ENCODE peak calls at places on chromosomes 6 and 20, in eight cellular contexts. One of them, this sample, is unnamed.

GRCh38 chr6:110547266-110547964 is 71.0 kb upstream of the SLC22A16 start:
- DNase-seq in GM10248: no peak
- DNase-seq in fibroblast of mammary gland: peak; percentile 43
- DNase-seq in Calu3: peak; percentile 35
- DNase-seq in astrocyte of the cerebellum: no peak
- DNase-seq in fibroblast of lung: no peak
- DNase-seq in transverse colon: no peak
- DNase-seq in MCF 10A: no peak
- DNase-seq in this sample: no peak

GRCh38 chr20:57658447-57659130 is 38.4 kb upstream of the ZBP1 start:
- DNase-seq in Calu3: peak; percentile 3
- DNase-seq in transverse colon: peak; percentile 6
- DNase-seq in fibroblast of lung: no peak
- DNase-seq in astrocyte of the cerebellum: no peak
- DNase-seq in MCF 10A: no peak
- DNase-seq in fibroblast of mammary gland: no peak
- DNase-seq in GM10248: peak; percentile 20
- DNase-seq in this sample: peak; percentile 28

GRCh38 chr20:38599410-38599882 is 2.2 kb upstream of the ARHGAP40 start:
- DNase-seq in transverse colon: no peak
- DNase-seq in GM10248: no peak
- DNase-seq in fibroblast of lung: no peak
- DNase-seq in fibroblast of mammary gland: no peak
- DNase-seq in astrocyte of the cerebellum: no peak
- DNase-seq in Calu3: peak; percentile 97
- DNase-seq in MCF 10A: peak; percentile 72
- DNase-seq in this sample: no peak

GRCh38 chr6:13009031-13009430 is 292.5 kb downstream of the PHACTR1 start:
- DNase-seq in Calu3: no peak
- DNase-seq in MCF 10A: no peak
- DNase-seq in GM10248: no peak
- DNase-seq in fibroblast of mammary gland: no peak
- DNase-seq in fibroblast of lung: no peak
- DNase-seq in astrocyte of the cerebellum: no peak
- DNase-seq in transverse colon: no peak
- DNase-seq in this sample: no peak

GRCh38 chr20:47428851-47429336 is 72.4 kb upstream of the ZMYND8 start:
- DNase-seq in MCF 10A: no peak
- DNase-seq in Calu3: no peak
- DNase-seq in fibroblast of mammary gland: no peak
- DNase-seq in fibroblast of lung: no peak
- DNase-seq in transverse colon: no peak
- DNase-seq in astrocyte of the cerebellum: no peak
- DNase-seq in GM10248: no peak
- DNase-seq in this sample: no peak

GRCh38 chr20:24492031-24492607 is 22.7 kb downstream of the SYNDIG1 start:
- DNase-seq in astrocyte of the cerebellum: no peak
- DNase-seq in transverse colon: no peak
- DNase-seq in Calu3: no peak
- DNase-seq in MCF 10A: no peak
- DNase-seq in fibroblast of mammary gland: no peak
- DNase-seq in GM10248: no peak
- DNase-seq in fibroblast of lung: no peak
- DNase-seq in this sample: no peak

GRCh38 chr6:16295060-16295459 is 56.7 kb downstream of the GMPR start:
- DNase-seq in MCF 10A: no peak
- DNase-seq in GM10248: no peak
- DNase-seq in transverse colon: no peak
- DNase-seq in Calu3: no peak
- DNase-seq in fibroblast of mammary gland: no peak
- DNase-seq in fibroblast of lung: no peak
- DNase-seq in astrocyte of the cerebellum: no peak
- DNase-seq in this sample: no peak

GRCh38 chr6:83978997-83979396 is 54.6 kb upstream of the MRAP2 start:
- DNase-seq in GM10248: no peak
- DNase-seq in fibroblast of mammary gland: no peak
- DNase-seq in transverse colon: no peak
- DNase-seq in MCF 10A: no peak
- DNase-seq in Calu3: no peak
- DNase-seq in astrocyte of the cerebellum: no peak
- DNase-seq in fibroblast of lung: no peak
- DNase-seq in this sample: no peak

GRCh38 chr6:48429021-48429420 is 318.0 kb upstream of the PTCHD4 start:
- DNase-seq in fibroblast of mammary gland: peak; percentile 12
- DNase-seq in GM10248: no peak
- DNase-seq in astrocyte of the cerebellum: no peak
- DNase-seq in fibroblast of lung: peak; percentile 21
- DNase-seq in MCF 10A: peak; percentile 17
- DNase-seq in Calu3: no peak
- DNase-seq in transverse colon: no peak
- DNase-seq in this sample: no peak

GRCh38 chr6:6614096-6614964 is 25.8 kb downstream of the LY86 start:
- DNase-seq in astrocyte of the cerebellum: no peak
- DNase-seq in GM10248: no peak
- DNase-seq in fibroblast of mammary gland: peak; percentile 1
- DNase-seq in MCF 10A: peak; percentile 60
- DNase-seq in fibroblast of lung: no peak
- DNase-seq in transverse colon: no peak
- DNase-seq in Calu3: no peak
- DNase-seq in this sample: no peak

GRCh38 chr6:45256697-45257695 is 71.1 kb upstream of the RUNX2 start:
- DNase-seq in GM10248: no peak
- DNase-seq in fibroblast of lung: peak; percentile 61
- DNase-seq in transverse colon: no peak
- DNase-seq in astrocyte of the cerebellum: no peak
- DNase-seq in fibroblast of mammary gland: no peak
- DNase-seq in MCF 10A: no peak
- DNase-seq in Calu3: no peak
- DNase-seq in this sample: no peak

GRCh38 chr6:112218563-112218962 is 35.8 kb downstream of the LAMA4 start:
- DNase-seq in astrocyte of the cerebellum: no peak
- DNase-seq in fibroblast of mammary gland: peak; percentile 79
- DNase-seq in MCF 10A: peak; percentile 97
- DNase-seq in GM10248: no peak
- DNase-seq in transverse colon: no peak
- DNase-seq in fibroblast of lung: peak; percentile 53
- DNase-seq in Calu3: peak; percentile 51
- DNase-seq in this sample: no peak

GRCh38 chr20:10218536-10219451 is at the start of gene SNAP25:
- DNase-seq in transverse colon: peak; percentile 22
- DNase-seq in fibroblast of lung: peak; percentile 97
- DNase-seq in Calu3: peak; percentile 64
- DNase-seq in astrocyte of the cerebellum: peak; percentile 92
- DNase-seq in fibroblast of mammary gland: peak; percentile 93
- DNase-seq in MCF 10A: peak; percentile 73
- DNase-seq in GM10248: peak; percentile 31
- DNase-seq in this sample: peak; percentile 55

GRCh38 chr6:79526897-79527296 is 10.3 kb downstream of the LCA5 start:
- DNase-seq in transverse colon: no peak
- DNase-seq in fibroblast of mammary gland: no peak
- DNase-seq in MCF 10A: no peak
- DNase-seq in GM10248: no peak
- DNase-seq in astrocyte of the cerebellum: no peak
- DNase-seq in fibroblast of lung: no peak
- DNase-seq in Calu3: peak; percentile 13
- DNase-seq in this sample: no peak

GRCh38 chr6:13421425-13422057 is 65.9 kb downstream of the GFOD1 start:
- DNase-seq in fibroblast of mammary gland: no peak
- DNase-seq in transverse colon: no peak
- DNase-seq in GM10248: no peak
- DNase-seq in Calu3: no peak
- DNase-seq in astrocyte of the cerebellum: no peak
- DNase-seq in fibroblast of lung: no peak
- DNase-seq in MCF 10A: no peak
- DNase-seq in this sample: no peak

GRCh38 chr6:108168501-108168979 is 2.7 kb downstream of the NR2E1 start:
- DNase-seq in transverse colon: peak; percentile 29
- DNase-seq in fibroblast of mammary gland: peak; percentile 19
- DNase-seq in Calu3: peak; percentile 35
- DNase-seq in GM10248: peak; percentile 47
- DNase-seq in astrocyte of the cerebellum: peak; percentile 66
- DNase-seq in fibroblast of lung: no peak
- DNase-seq in MCF 10A: no peak
- DNase-seq in this sample: peak; percentile 76

GRCh38 chr20:1528811-1529210 is 28.7 kb downstream of the SIRPD start:
- DNase-seq in MCF 10A: peak; percentile 65
- DNase-seq in astrocyte of the cerebellum: no peak
- DNase-seq in Calu3: no peak
- DNase-seq in fibroblast of mammary gland: peak; percentile 36
- DNase-seq in transverse colon: no peak
- DNase-seq in GM10248: no peak
- DNase-seq in fibroblast of lung: peak; percentile 5
- DNase-seq in this sample: no peak

GRCh38 chr6:74167951-74168350 is 471.9 kb downstream of the CD109 start:
- DNase-seq in Calu3: no peak
- DNase-seq in astrocyte of the cerebellum: no peak
- DNase-seq in transverse colon: no peak
- DNase-seq in MCF 10A: no peak
- DNase-seq in fibroblast of mammary gland: no peak
- DNase-seq in fibroblast of lung: peak; percentile 15
- DNase-seq in GM10248: no peak
- DNase-seq in this sample: no peak

GRCh38 chr6:2035046-2035445 is 210.4 kb downstream of the GMDS start:
- DNase-seq in transverse colon: no peak
- DNase-seq in MCF 10A: no peak
- DNase-seq in fibroblast of mammary gland: no peak
- DNase-seq in GM10248: no peak
- DNase-seq in fibroblast of lung: no peak
- DNase-seq in astrocyte of the cerebellum: no peak
- DNase-seq in Calu3: no peak
- DNase-seq in this sample: no peak

GRCh38 chr6:44054635-44055559 is 72.4 kb downstream of the MRPL14 start:
- DNase-seq in Calu3: no peak
- DNase-seq in fibroblast of mammary gland: peak; percentile 95
- DNase-seq in transverse colon: no peak
- DNase-seq in MCF 10A: peak; percentile 86
- DNase-seq in fibroblast of lung: peak; percentile 44
- DNase-seq in astrocyte of the cerebellum: no peak
- DNase-seq in GM10248: no peak
- DNase-seq in this sample: no peak

GRCh38 chr20:46305331-46305972 is 2.8 kb downstream of the CDH22 start:
- DNase-seq in fibroblast of lung: no peak
- DNase-seq in astrocyte of the cerebellum: no peak
- DNase-seq in GM10248: no peak
- DNase-seq in transverse colon: no peak
- DNase-seq in Calu3: no peak
- DNase-seq in MCF 10A: no peak
- DNase-seq in fibroblast of mammary gland: no peak
- DNase-seq in this sample: no peak

DNA sequence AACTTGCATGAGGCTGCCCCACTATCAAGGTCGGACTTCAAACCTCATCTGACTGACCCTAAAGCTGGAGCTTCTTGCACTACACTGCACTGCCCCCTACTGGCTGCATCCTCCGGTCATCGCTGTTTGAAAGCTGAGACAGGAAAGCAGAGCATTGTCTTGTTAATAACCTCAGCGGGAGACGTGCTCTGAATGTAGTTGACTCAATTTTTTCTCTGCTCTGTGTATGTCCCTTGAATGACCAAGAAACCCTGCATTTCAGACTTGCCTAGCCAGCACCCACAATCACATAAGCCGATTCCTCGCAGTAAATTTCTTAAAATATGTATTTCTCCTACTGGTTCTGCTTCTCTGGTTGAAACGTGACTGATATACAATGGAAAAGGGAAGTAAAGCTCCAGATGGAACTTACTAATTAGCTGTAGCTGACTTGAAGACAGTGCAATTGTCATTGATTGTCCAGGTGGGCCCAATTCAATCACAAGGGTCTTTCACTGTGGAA is 27.8 kb downstream of the TCF21 start:
- DNase-seq in astrocyte of the cerebellum: peak; percentile 89
- DNase-seq in fibroblast of lung: peak; percentile 95
- DNase-seq in MCF 10A: peak; percentile 89
- DNase-seq in transverse colon: peak; percentile 90
- DNase-seq in Calu3: peak; percentile 92
- DNase-seq in GM10248: peak; percentile 47
- DNase-seq in fibroblast of mammary gland: peak; percentile 91
- DNase-seq in this sample: peak; percentile 45
- TF ChIP-seq CTCF in astrocyte of the cerebellum: peak; percentile 94
- TF ChIP-seq CTCF in fibroblast of lung: peak; percentile 95
- TF ChIP-seq CTCF in MCF 10A: peak; percentile 87
- TF ChIP-seq CTCF in transverse colon: peak; percentile 83
- TF ChIP-seq CTCF in Calu3: peak; percentile 85
- TF ChIP-seq CTCF in GM10248: peak; percentile 94
- TF ChIP-seq CTCF in fibroblast of mammary gland: peak; percentile 95
- TF ChIP-seq CTCF in this sample: peak; percentile 97

GRCh38 chr20:22182148-22182547 is 402.2 kb downstream of the FOXA2 start:
- DNase-seq in Calu3: no peak
- DNase-seq in transverse colon: no peak
- DNase-seq in astrocyte of the cerebellum: no peak
- DNase-seq in fibroblast of lung: no peak
- DNase-seq in MCF 10A: no peak
- DNase-seq in GM10248: no peak
- DNase-seq in fibroblast of mammary gland: no peak
- DNase-seq in this sample: no peak

GRCh38 chr20:22180244-22180643 is 404.1 kb downstream of the FOXA2 start:
- DNase-seq in GM10248: no peak
- DNase-seq in Calu3: no peak
- DNase-seq in fibroblast of lung: no peak
- DNase-seq in MCF 10A: peak; percentile 13
- DNase-seq in transverse colon: no peak
- DNase-seq in fibroblast of mammary gland: no peak
- DNase-seq in astrocyte of the cerebellum: no peak
- DNase-seq in this sample: no peak
- TF ChIP-seq CTCF in GM10248: no peak
- TF ChIP-seq CTCF in Calu3: no peak
- TF ChIP-seq CTCF in fibroblast of lung: no peak
- TF ChIP-seq CTCF in MCF 10A: peak; percentile 25
- TF ChIP-seq CTCF in transverse colon: no peak
- TF ChIP-seq CTCF in fibroblast of mammary gland: peak; percentile 11
- TF ChIP-seq CTCF in astrocyte of the cerebellum: no peak
- TF ChIP-seq CTCF in this sample: peak; percentile 19

DNA sequence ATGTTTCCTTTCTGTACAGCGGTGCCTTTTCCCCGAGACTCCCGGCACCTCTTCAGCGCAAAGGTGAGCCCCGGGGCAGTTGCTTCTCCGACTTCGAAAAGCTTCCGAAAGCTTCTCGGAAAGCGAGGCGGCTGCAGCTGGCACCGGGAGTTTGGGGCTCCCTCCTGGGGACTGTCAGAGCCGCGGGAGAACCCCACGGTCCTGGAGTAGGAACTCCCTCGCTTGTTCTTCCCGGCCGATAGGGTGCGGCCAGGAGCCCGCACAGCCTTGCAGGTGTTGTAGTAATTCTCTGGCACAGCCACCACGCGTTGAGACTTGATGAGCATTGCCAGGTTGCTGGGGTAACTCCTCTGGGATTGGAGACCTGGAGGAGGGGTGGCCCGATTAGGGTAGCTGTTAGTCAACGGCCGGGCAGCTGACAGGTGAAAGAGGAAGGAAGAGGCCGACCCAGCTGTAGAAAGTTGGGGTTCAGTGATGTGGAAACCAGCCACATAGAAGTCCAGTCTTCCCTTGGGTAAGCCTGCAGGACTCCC is 708 bp downstream of the KDM1B start:
- DNase-seq in fibroblast of lung: peak; percentile 14
- DNase-seq in GM10248: peak; percentile 66
- DNase-seq in transverse colon: peak; percentile 82
- DNase-seq in Calu3: peak; percentile 68
- DNase-seq in fibroblast of mammary gland: no peak
- DNase-seq in astrocyte of the cerebellum: no peak
- DNase-seq in MCF 10A: peak; percentile 90
- DNase-seq in this sample: peak; percentile 63
- TF ChIP-seq CTCF in fibroblast of lung: peak; percentile 39
- TF ChIP-seq CTCF in GM10248: peak; percentile 39
- TF ChIP-seq CTCF in transverse colon: peak; percentile 23
- TF ChIP-seq CTCF in Calu3: no peak
- TF ChIP-seq CTCF in fibroblast of mammary gland: peak; percentile 13
- TF ChIP-seq CTCF in astrocyte of the cerebellum: peak; percentile 47
- TF ChIP-seq CTCF in MCF 10A: peak; percentile 24
- TF ChIP-seq CTCF in this sample: peak; percentile 26

GRCh38 chr20:54980321-54980960 is 505.0 kb downstream of the DOK5 start:
- DNase-seq in fibroblast of lung: no peak
- DNase-seq in astrocyte of the cerebellum: peak; percentile 24
- DNase-seq in transverse colon: no peak
- DNase-seq in MCF 10A: no peak
- DNase-seq in GM10248: no peak
- DNase-seq in fibroblast of mammary gland: peak; percentile 10
- DNase-seq in Calu3: no peak
- DNase-seq in this sample: peak; percentile 5
- TF ChIP-seq CTCF in fibroblast of lung: no peak
- TF ChIP-seq CTCF in astrocyte of the cerebellum: peak; percentile 55
- TF ChIP-seq CTCF in transverse colon: peak; percentile 32
- TF ChIP-seq CTCF in MCF 10A: peak; percentile 35
- TF ChIP-seq CTCF in GM10248: peak; percentile 17
- TF ChIP-seq CTCF in fibroblast of mammary gland: peak; percentile 41
- TF ChIP-seq CTCF in Calu3: no peak
- TF ChIP-seq CTCF in this sample: peak; percentile 28

This sample was measured in GM13977.